ENCODE peak calls at places on chromosomes 6 and 20, in five cellular contexts. D, Y, H, F and Q are unnamed samples.
A peak's percentile ranks its signal among the peaks of the same experiment; 100 is the strongest.

GRCh38 chr6:148524509-148524908 is 181.9 kb downstream of the SASH1 start:
- DNase-seq in D (no peak), Y (no peak), F (peak; percentile 95), H (no peak), Q (no peak)

GRCh38 chr20:54153041-54153327 is 20.8 kb downstream of the CYP24A1 start:
- DNase-seq in Y (no peak), D (no peak), F (no peak), H (no peak), Q (no peak)

GRCh38 chr20:20568604-20569205 is 143.7 kb downstream of the RALGAPA2 start:
- DNase-seq in F (peak; percentile 58), H (no peak), D (no peak), Y (peak; percentile 43), Q (peak; percentile 43)

GRCh38 chr6:138815797-138816528 is 20.1 kb downstream of the ECT2L start:
- DNase-seq in H (no peak), Y (no peak), F (peak; percentile 76), D (peak; percentile 25), Q (no peak)

GRCh38 chr6:38876470-38876869 is 161.4 kb downstream of the DNAH8 start:
- DNase-seq in D (peak; percentile 17), F (peak; percentile 21), H (no peak), Y (no peak), Q (no peak)

GRCh38 chr6:30113843-30114242 is 953 bp upstream of the TRIM31 start:
- DNase-seq in D (peak; percentile 9), H (no peak), Y (no peak), F (no peak), Q (no peak)

GRCh38 chr20:61731363-61732181 is 334.1 kb downstream of the TAF4 start:
- DNase-seq in D (no peak), Y (no peak), F (peak; percentile 46), H (no peak), Q (no peak)

GRCh38 chr6:13769655-13770053 is 44.7 kb downstream of the MCUR1 start:
- DNase-seq in Y (peak; percentile 9), H (no peak), F (no peak), D (no peak), Q (no peak)

GRCh38 chr6:34391023-34391485 is 1.4 kb downstream of the NUDT3 start:
- DNase-seq in Y (peak; percentile 16), D (peak; percentile 31), F (peak; percentile 83), H (no peak), Q (peak; percentile 27)

GRCh38 chr6:35428421-35429149 is 23.6 kb upstream of the FANCE start:
- DNase-seq in Y (no peak), D (no peak), H (no peak), F (peak; percentile 18), Q (no peak)
- TF ChIP-seq CTCF in Y (no peak), D (no peak), H (no peak), F (no peak), Q (no peak)

DNA sequence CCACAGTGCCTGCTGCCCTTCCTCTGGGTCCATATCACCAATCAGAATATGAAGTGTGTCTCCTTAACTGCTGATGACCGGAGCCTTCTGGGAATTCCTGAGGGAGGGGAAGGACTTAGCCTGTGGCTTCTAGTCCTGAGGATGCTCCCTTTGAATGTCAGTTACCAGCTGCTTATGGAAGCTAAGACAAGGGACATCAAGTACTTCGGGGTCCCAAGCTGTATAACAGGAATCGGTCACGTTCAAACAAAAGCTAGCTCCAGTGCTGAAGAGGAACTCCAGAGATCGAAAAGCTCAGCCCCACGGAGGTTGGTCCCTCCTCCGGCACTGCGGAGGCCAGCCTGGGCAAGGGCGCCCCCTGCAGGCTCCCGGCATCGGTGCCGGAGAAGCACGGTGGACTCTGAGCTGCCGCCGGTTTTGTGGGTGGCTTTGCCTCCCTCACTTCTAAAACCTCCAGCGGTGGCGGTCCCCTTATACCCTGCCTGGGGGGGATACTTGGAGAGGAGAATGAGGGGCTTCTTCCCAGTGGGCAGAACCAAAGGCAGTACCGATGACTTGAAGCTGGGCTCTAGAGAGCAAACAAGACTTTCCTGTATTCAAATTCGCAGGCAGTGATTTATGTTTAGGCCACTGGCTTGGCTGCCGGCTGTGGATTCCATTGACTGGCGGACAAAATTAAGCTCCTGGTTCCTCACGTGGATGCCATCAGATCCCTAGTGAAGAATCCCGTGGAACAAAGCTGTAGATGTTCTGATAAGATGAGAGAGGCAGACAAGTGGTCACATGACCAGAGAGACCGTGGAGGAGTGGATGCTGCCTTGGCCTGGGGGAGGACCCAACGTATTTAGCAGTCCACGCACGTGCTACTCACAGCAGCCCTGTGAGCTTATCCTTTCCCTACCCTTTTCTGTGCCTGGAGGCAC is 16.2 kb upstream of the UBR2 start:
- DNase-seq in D (peak; percentile 88), H (peak; percentile 70), Y (peak; percentile 91), F (peak; percentile 73), Q (peak; percentile 82)
- H3K4me3 ChIP-seq in D (peak overlapping the region; percentile 37), H (peak overlapping the region; percentile 28), Y (peak overlapping the region; percentile 68), F (peak overlapping the region; percentile 52), Q (peak overlapping the region; percentile 26)

GRCh38 chr6:31573239-31574105 is 1.4 kb downstream of the LTA start:
- DNase-seq in Y (no peak), H (no peak), F (no peak), D (no peak), Q (no peak)

GRCh38 chr6:31575952-31576684 is 753 bp downstream of the TNF start:
- DNase-seq in F (no peak), Y (no peak), H (no peak), D (no peak), Q (no peak)

GRCh38 chr6:31575335-31575901 is at the start of gene TNF:
- DNase-seq in Y (no peak), F (no peak), D (peak; percentile 62), H (no peak), Q (no peak)

GRCh38 chr6:31572041-31572911 is at the start of gene LTA:
- DNase-seq in H (no peak), Y (no peak), F (no peak), D (no peak), Q (no peak)

GRCh38 chr6:31574106-31575061 is 981 bp upstream of the TNF start:
- DNase-seq in F (no peak), D (no peak), H (no peak), Y (no peak), Q (no peak)
- TF ChIP-seq CTCF in F (no peak), D (no peak), H (no peak), Y (no peak), Q (no peak)

DNA sequence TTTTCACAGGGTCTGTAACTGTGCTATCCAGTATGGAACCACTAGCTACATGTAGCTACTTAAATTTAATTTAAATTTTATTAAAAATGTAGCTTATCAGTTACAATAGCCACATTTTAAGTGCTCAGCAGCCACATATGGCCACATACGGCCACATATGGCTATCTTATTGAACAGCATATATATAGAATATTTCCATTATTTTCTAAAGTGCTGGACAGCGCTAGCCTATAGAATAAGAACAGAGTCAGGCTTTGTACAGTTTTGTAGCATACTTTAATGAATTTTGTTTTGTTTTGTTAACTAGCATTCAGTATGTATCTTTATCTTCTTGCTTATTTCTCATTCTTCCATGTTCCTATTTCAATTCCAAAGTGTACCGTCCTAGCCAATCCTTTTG is 118.4 kb downstream of the JAG1 start:
- DNase-seq in H (no peak), D (no peak), Y (no peak), F (no peak), Q (no peak)
- H3K4me3 ChIP-seq in H (no peak overlapping the region), D (no peak overlapping the region), Y (no peak overlapping the region), F (no peak overlapping the region), Q (no peak overlapping the region)

GRCh38 chr6:77173472-77174074 is 289.7 kb downstream of the HTR1B start:
- DNase-seq in H (no peak), Y (peak; percentile 18), D (no peak), F (peak; percentile 3), Q (peak; percentile 6)
- TF ChIP-seq CTCF in H (no peak), Y (peak; percentile 51), D (no peak), F (no peak), Q (no peak)

GRCh38 chr20:17964073-17964472 is 4.5 kb downstream of the SNX5 start:
- DNase-seq in Y (no peak), F (no peak), H (no peak), D (no peak), Q (no peak)

GRCh38 chr20:17965042-17965697 is 3.4 kb downstream of the SNX5 start:
- DNase-seq in H (no peak), D (peak; percentile 56), Y (no peak), F (no peak), Q (no peak)

GRCh38 chr20:17963114-17963897 is 5.3 kb downstream of the SNX5 start:
- DNase-seq in H (no peak), Y (no peak), D (no peak), F (no peak), Q (no peak)

GRCh38 chr20:17966432-17967312 is 1.9 kb downstream of the SNX5 start:
- DNase-seq in H (no peak), F (peak; percentile 60), Y (no peak), D (no peak), Q (no peak)

GRCh38 chr20:17964632-17965031 is 4.0 kb downstream of the SNX5 start:
- DNase-seq in H (no peak), Y (no peak), F (no peak), D (no peak), Q (no peak)
- H3K4me3 ChIP-seq in H (no peak overlapping the region), Y (peak overlapping the region; percentile 84), F (no peak overlapping the region), D (no peak overlapping the region), Q (no peak overlapping the region)

GRCh38 chr6:105398859-105399258 is 4.0 kb downstream of the PREP start:
- DNase-seq in D (no peak), H (no peak), F (no peak), Y (no peak), Q (no peak)
- TF ChIP-seq CTCF in D (no peak), H (no peak), F (no peak), Y (no peak), Q (no peak)

GRCh38 chr6:56096454-56096853 is 150.9 kb downstream of the COL21A1 start:
- DNase-seq in D (no peak), H (no peak), Y (no peak), F (peak; percentile 22), Q (no peak)

GRCh38 chr6:56088641-56089040 is 158.7 kb downstream of the COL21A1 start:
- DNase-seq in Y (no peak), D (no peak), H (no peak), F (no peak), Q (no peak)

GRCh38 chr6:56096946-56097345 is 150.4 kb downstream of the COL21A1 start:
- DNase-seq in D (no peak), F (peak; percentile 28), Y (no peak), H (no peak), Q (no peak)

GRCh38 chr6:56091159-56091869 is 156.1 kb downstream of the COL21A1 start:
- DNase-seq in F (peak; percentile 87), D (no peak), H (no peak), Y (no peak), Q (no peak)

GRCh38 chr6:56093776-56094175 is 153.6 kb downstream of the COL21A1 start:
- DNase-seq in D (no peak), F (no peak), Y (no peak), H (no peak), Q (no peak)
- H3K4me3 ChIP-seq in D (no peak overlapping the region), F (no peak overlapping the region), Y (no peak overlapping the region), H (no peak overlapping the region), Q (no peak overlapping the region)